ENCODE peak calls at places on chromosomes 13 and 19, in five cellular contexts. H, Q, C, X and P are unnamed samples.
A peak's percentile ranks its signal among the peaks of the same experiment; 100 is the strongest.

GRCh38 chr19:3606174-3606689 is 443 bp downstream of the TBXA2R start:
- DNase-seq in H (no peak), Q (no peak), C (no peak), X (peak; percentile 67), P (no peak)

GRCh38 chr13:40069173-40070044 is 413.9 kb downstream of the COG6 start:
- DNase-seq in H (peak; percentile 39), Q (peak; percentile 48), C (peak; percentile 88), X (peak; percentile 82), P (peak; percentile 73)

GRCh38 chr13:38951525-38952313 is 38.9 kb downstream of the STOML3 start:
- DNase-seq in H (no peak), Q (no peak), C (no peak), X (peak; percentile 64), P (no peak)

GRCh38 chr19:4694211-4694987 is 24.3 kb upstream of the MYDGF start:
- DNase-seq in H (peak; percentile 99), Q (peak; percentile 89), C (no peak), X (no peak), P (no peak)

GRCh38 chr19:32662186-32662585 is 12.8 kb downstream of the ANKRD27 start:
- DNase-seq in H (no peak), Q (no peak), C (no peak), X (no peak), P (no peak)

GRCh38 chr13:91722267-91722884 is 324.0 kb downstream of the GPC5 start:
- DNase-seq in H (peak; percentile 4), Q (peak; percentile 1), C (peak; percentile 71), X (no peak), P (no peak)

GRCh38 chr19:45144431-45145269 is 16.1 kb downstream of the NKPD1 start:
- DNase-seq in H (no peak), Q (no peak), C (no peak), X (no peak), P (no peak)

GRCh38 chr19:50516859-50517703 is 3.4 kb upstream of the ASPDH start:
- DNase-seq in H (no peak), Q (no peak), C (no peak), X (no peak), P (no peak)

GRCh38 chr13:37806666-37807065 is 62.9 kb downstream of the TRPC4 start:
- DNase-seq in H (no peak), Q (no peak), C (no peak), X (no peak), P (no peak)